ENCODE peak calls at places on chromosomes 1 and 21, in six cellular contexts. X is kidney, B is breast epithelium, V is HepG2, A is aorta, G is Peyer's patch. F is an unnamed sample.

GRCh38 chr1:94522304-94522703 is 19.3 kb downstream of the F3 start:
- DNase-seq in X (no peak), B (no peak), V (no peak), A (no peak), G (no peak), F (no peak)

GRCh38 chr1:67647814-67648358 is 37.1 kb upstream of the GADD45A start:
- DNase-seq in X (no peak), B (no peak), V (no peak), A (no peak), G (no peak), F (no peak)

GRCh38 chr1:28163496-28164120 is 12.9 kb downstream of the PTAFR start:
- DNase-seq in X (no peak), B (no peak), V (no peak), A (no peak), G (no peak), F (peak; percentile 40)

GRCh38 chr1:110502402-110502801 is 16.6 kb downstream of the KCNA10 start:
- DNase-seq in X (peak; percentile 26), B (no peak), V (no peak), A (no peak), G (no peak), F (no peak)

GRCh38 chr1:9824702-9825089 is 931 bp upstream of the CLSTN1 start:
- DNase-seq in X (no peak), B (no peak), V (no peak), A (no peak), G (no peak), F (no peak)

GRCh38 chr1:88463401-88463800 is 220.7 kb upstream of the PKN2 start:
- DNase-seq in X (no peak), B (no peak), V (no peak), A (no peak), G (no peak), F (no peak)

GRCh38 chr21:37531402-37532042 is 164.9 kb downstream of the DYRK1A start:
- DNase-seq in X (peak; percentile 79), B (no peak), V (no peak), A (peak; percentile 87), G (no peak), F (no peak)

GRCh38 chr1:215475719-215476525 is 91.2 kb upstream of the KCTD3 start:
- DNase-seq in X (no peak), B (no peak), V (no peak), A (no peak), G (no peak), F (no peak)

GRCh38 chr1:15741183-15741850 is 982 bp upstream of the TMEM82 start:
- DNase-seq in X (peak; percentile 92), B (peak; percentile 79), V (peak; percentile 76), A (peak; percentile 92), G (peak; percentile 94), F (peak; percentile 20)

GRCh38 chr1:32101233-32101681 is 6.6 kb upstream of the KPNA6 start:
- DNase-seq in X (no peak), B (no peak), V (no peak), A (no peak), G (no peak), F (no peak)

GRCh38 chr1:246417813-246418564 is 89.1 kb downstream of the SMYD3 start:
- DNase-seq in X (no peak), B (no peak), V (no peak), A (no peak), G (no peak), F (no peak)

GRCh38 chr1:214933375-214933774 is 149.2 kb upstream of the KCNK2 start:
- DNase-seq in X (no peak), B (no peak), V (no peak), A (no peak), G (no peak), F (no peak)

GRCh38 chr1:182633031-182633430 is 28.8 kb upstream of the RGS16 start:
- DNase-seq in X (no peak), B (no peak), V (no peak), A (no peak), G (no peak), F (no peak)

GRCh38 chr1:183926978-183927377 is 110.5 kb downstream of the COLGALT2 start:
- DNase-seq in X (no peak), B (no peak), V (no peak), A (no peak), G (no peak), F (no peak)

GRCh38 chr1:200258447-200259375 is 151.1 kb downstream of the ZNF281 start:
- DNase-seq in X (no peak), B (no peak), V (peak; percentile 52), A (no peak), G (no peak), F (no peak)

GRCh38 chr21:34952701-34953100 is 96.4 kb downstream of the RUNX1 start:
- DNase-seq in X (no peak), B (no peak), V (no peak), A (no peak), G (no peak), F (no peak)

GRCh38 chr1:153525088-153525713 is 10.6 kb downstream of the S100A6 start:
- DNase-seq in X (no peak), B (no peak), V (no peak), A (no peak), G (no peak), F (no peak)

GRCh38 chr1:241825581-241825980 is 22.4 kb upstream of the EXO1 start:
- DNase-seq in X (no peak), B (no peak), V (no peak), A (no peak), G (no peak), F (no peak)

GRCh38 chr1:63718464-63719075 is 55.2 kb upstream of the ROR1 start:
- DNase-seq in X (no peak), B (no peak), V (no peak), A (no peak), G (no peak), F (no peak)

GRCh38 chr1:7255303-7256058 is 470.2 kb downstream of the CAMTA1 start:
- DNase-seq in X (no peak), B (no peak), V (no peak), A (no peak), G (no peak), F (no peak)

GRCh38 chr1:24236170-24237045 is 49.3 kb upstream of the IFNLR1 start:
- DNase-seq in X (no peak), B (no peak), V (no peak), A (no peak), G (peak; percentile 60), F (no peak)

GRCh38 chr1:158117854-158118691 is 62.6 kb upstream of the CD1D start:
- DNase-seq in X (no peak), B (no peak), V (peak; percentile 28), A (peak; percentile 81), G (peak; percentile 86), F (no peak)

GRCh38 chr1:223730471-223730870 is 18.1 kb downstream of the CAPN2 start:
- DNase-seq in X (no peak), B (no peak), V (no peak), A (no peak), G (no peak), F (no peak)

GRCh38 chr1:97392701-97393100 is 528.1 kb downstream of the DPYD start:
- DNase-seq in X (no peak), B (no peak), V (no peak), A (no peak), G (no peak), F (no peak)

GRCh38 chr1:203612932-203613682 is 13.5 kb upstream of the ATP2B4 start:
- DNase-seq in X (no peak), B (no peak), V (no peak), A (no peak), G (peak; percentile 55), F (no peak)

GRCh38 chr1:71307451-71307850 is 226.6 kb upstream of the ZRANB2 start:
- DNase-seq in X (no peak), B (no peak), V (no peak), A (no peak), G (no peak), F (no peak)

GRCh38 chr1:20442920-20443625 is 42.9 kb downstream of the CAMK2N1 start:
- DNase-seq in X (no peak), B (no peak), V (no peak), A (no peak), G (no peak), F (peak; percentile 28)

GRCh38 chr1:244163131-244163530 is 112.0 kb downstream of the ZBTB18 start:
- DNase-seq in X (no peak), B (no peak), V (no peak), A (no peak), G (no peak), F (no peak)

GRCh38 chr1:41102208-41102607 is 80.7 kb upstream of the SLFNL1 start:
- DNase-seq in X (peak; percentile 94), B (peak; percentile 86), V (no peak), A (peak; percentile 96), G (peak; percentile 85), F (no peak)

GRCh38 chr1:20829531-20829930 is 42.4 kb upstream of the HP1BP3 start:
- DNase-seq in X (no peak), B (no peak), V (no peak), A (no peak), G (no peak), F (no peak)

GRCh38 chr1:6178751-6179563 is 1.2 kb downstream of the CHD5 start:
- DNase-seq in X (peak; percentile 68), B (no peak), V (no peak), A (no peak), G (no peak), F (no peak)

DNA sequence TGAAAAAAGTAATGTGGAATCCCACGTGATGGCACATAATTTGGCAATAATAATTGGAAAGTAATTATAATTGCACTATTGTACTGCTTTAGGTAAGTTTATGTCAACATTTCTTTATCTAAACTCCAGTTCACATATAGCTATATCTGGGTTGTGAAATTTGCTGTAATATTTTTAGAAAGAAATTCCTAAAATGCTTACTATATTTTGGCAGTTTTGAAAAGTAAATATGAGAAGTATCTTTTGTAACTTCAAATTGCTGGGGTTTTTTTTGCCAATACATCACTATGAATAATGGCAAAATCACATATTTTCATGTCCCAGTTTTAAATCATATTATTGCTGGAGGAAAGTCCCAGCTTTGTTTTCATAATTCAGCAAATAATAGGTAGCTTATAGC is 197.5 kb downstream of the PDE4B start:
- DNase-seq in X (no peak), B (no peak), V (no peak), A (no peak), G (no peak), F (no peak)
- H3K27ac ChIP-seq in X (no peak overlapping the region), B (peak overlapping the region; percentile 64), V (no peak overlapping the region), A (no peak overlapping the region), G (no peak overlapping the region), F (no peak overlapping the region)

GRCh38 chr1:54408701-54409066 is 2.5 kb upstream of the SSBP3 start:
- DNase-seq in X (no peak), B (no peak), V (no peak), A (no peak), G (no peak), F (no peak)
- H3K27ac ChIP-seq in X (peak overlapping the region; percentile 43), B (peak overlapping the region; percentile 89), V (no peak overlapping the region), A (peak overlapping the region; percentile 58), G (peak overlapping the region; percentile 60), F (peak overlapping the region; percentile 87)

GRCh38 chr1:234928642-234929041 is 200.0 kb downstream of the TOMM20 start:
- DNase-seq in X (no peak), B (no peak), V (no peak), A (no peak), G (peak; percentile 42), F (no peak)
- H3K27ac ChIP-seq in X (no peak overlapping the region), B (no peak overlapping the region), V (no peak overlapping the region), A (no peak overlapping the region), G (no peak overlapping the region), F (no peak overlapping the region)

GRCh38 chr1:211309617-211310016 is 17.0 kb upstream of the TRAF5 start:
- DNase-seq in X (no peak), B (no peak), V (no peak), A (no peak), G (no peak), F (no peak)
- H3K27ac ChIP-seq in X (no peak overlapping the region), B (no peak overlapping the region), V (no peak overlapping the region), A (no peak overlapping the region), G (no peak overlapping the region), F (no peak overlapping the region)